ENCODE peak calls at places on chromosomes 7 and 10, in four cellular contexts. One of them, this sample, is unnamed.

GRCh38 chr7:18993933-18994668 is 123.3 kb downstream of the TWIST1 start:
- DNase-seq in substantia nigra: no peak
- DNase-seq in NCI-H1417: no peak
- DNase-seq in adrenal gland: no peak
- DNase-seq in this sample: no peak

GRCh38 chr10:99394256-99394655 is 36.2 kb downstream of the GOT1 start:
- DNase-seq in adrenal gland: no peak
- DNase-seq in substantia nigra: no peak
- DNase-seq in NCI-H1417: no peak
- DNase-seq in this sample: peak

GRCh38 chr7:116441534-116441933 is 58.0 kb upstream of the CAV2 start:
- DNase-seq in NCI-H1417: no peak
- DNase-seq in adrenal gland: no peak
- DNase-seq in substantia nigra: no peak
- DNase-seq in this sample: no peak

GRCh38 chr7:84060000-84060399 is 134.6 kb downstream of the SEMA3A start:
- DNase-seq in substantia nigra: no peak
- DNase-seq in NCI-H1417: no peak
- DNase-seq in adrenal gland: no peak
- DNase-seq in this sample: no peak

GRCh38 chr10:26946103-26946907 is 85.5 kb upstream of the ABI1 start:
- DNase-seq in NCI-H1417: peak
- DNase-seq in adrenal gland: no peak
- DNase-seq in substantia nigra: no peak
- DNase-seq in this sample: no peak

GRCh38 chr10:19570991-19571390 is 245.2 kb upstream of the PLXDC2 start:
- DNase-seq in substantia nigra: no peak
- DNase-seq in NCI-H1417: no peak
- DNase-seq in adrenal gland: no peak
- DNase-seq in this sample: no peak

GRCh38 chr10:34433241-34434076 is 381.6 kb downstream of the PARD3 start:
- DNase-seq in substantia nigra: no peak
- DNase-seq in adrenal gland: no peak
- DNase-seq in NCI-H1417: no peak
- DNase-seq in this sample: no peak

GRCh38 chr10:127926455-127926854 is 19.6 kb downstream of the PTPRE start:
- DNase-seq in NCI-H1417: no peak
- DNase-seq in adrenal gland: peak
- DNase-seq in substantia nigra: no peak
- DNase-seq in this sample: no peak

GRCh38 chr7:147199868-147200267 is 1083.3 kb downstream of the CNTNAP2 start:
- DNase-seq in adrenal gland: no peak
- DNase-seq in substantia nigra: no peak
- DNase-seq in NCI-H1417: no peak
- DNase-seq in this sample: no peak

GRCh38 chr10:43339136-43339535 is 32.3 kb upstream of the FXYD4 start:
- DNase-seq in substantia nigra: no peak
- DNase-seq in NCI-H1417: no peak
- DNase-seq in adrenal gland: no peak
- DNase-seq in this sample: no peak

GRCh38 chr10:58578366-58578765 is 65.7 kb downstream of the BICC1 start:
- DNase-seq in substantia nigra: no peak
- DNase-seq in adrenal gland: no peak
- DNase-seq in NCI-H1417: no peak
- DNase-seq in this sample: no peak

GRCh38 chr7:106891545-106892410 is 26.7 kb downstream of the PIK3CG start:
- DNase-seq in adrenal gland: no peak
- DNase-seq in substantia nigra: no peak
- DNase-seq in NCI-H1417: no peak
- DNase-seq in this sample: peak

GRCh38 chr7:74025146-74025545 is 2.8 kb upstream of the ELN start:
- DNase-seq in substantia nigra: no peak
- DNase-seq in adrenal gland: no peak
- DNase-seq in NCI-H1417: no peak
- DNase-seq in this sample: no peak

GRCh38 chr7:44163591-44163990 is 22.5 kb upstream of the MYL7 start:
- DNase-seq in NCI-H1417: no peak
- DNase-seq in substantia nigra: no peak
- DNase-seq in adrenal gland: no peak
- DNase-seq in this sample: no peak

GRCh38 chr7:132546366-132547145 is 29.7 kb downstream of the PLXNA4 start:
- DNase-seq in adrenal gland: no peak
- DNase-seq in NCI-H1417: no peak
- DNase-seq in substantia nigra: no peak
- DNase-seq in this sample: no peak

GRCh38 chr7:35253680-35254495 is at the start of gene TBX20:
- DNase-seq in NCI-H1417: peak
- DNase-seq in adrenal gland: peak
- DNase-seq in substantia nigra: no peak
- DNase-seq in this sample: no peak

GRCh38 chr10:59134302-59134701 is 42.1 kb upstream of the PHYHIPL start:
- DNase-seq in adrenal gland: no peak
- DNase-seq in NCI-H1417: no peak
- DNase-seq in substantia nigra: no peak
- DNase-seq in this sample: no peak

GRCh38 chr7:103902917-103903316 is 86.5 kb downstream of the RELN start:
- DNase-seq in substantia nigra: no peak
- DNase-seq in NCI-H1417: no peak
- DNase-seq in adrenal gland: no peak
- DNase-seq in this sample: no peak

GRCh38 chr7:41977165-41977651 is 259.8 kb downstream of the GLI3 start:
- DNase-seq in NCI-H1417: no peak
- DNase-seq in substantia nigra: peak
- DNase-seq in adrenal gland: peak
- DNase-seq in this sample: peak

GRCh38 chr7:35647171-35647574 is 47.8 kb downstream of the HERPUD2 start:
- DNase-seq in adrenal gland: peak
- DNase-seq in NCI-H1417: peak
- DNase-seq in substantia nigra: no peak
- DNase-seq in this sample: peak

GRCh38 chr10:29130190-29130673 is 158.6 kb upstream of the LYZL1 start:
- DNase-seq in adrenal gland: peak
- DNase-seq in NCI-H1417: no peak
- DNase-seq in substantia nigra: no peak
- DNase-seq in this sample: peak

GRCh38 chr7:74412603-74413002 is 41.1 kb upstream of the GTF2IRD1 start:
- DNase-seq in substantia nigra: no peak
- DNase-seq in NCI-H1417: no peak
- DNase-seq in adrenal gland: no peak
- DNase-seq in this sample: no peak

GRCh38 chr7:134353411-134353810 is 36.7 kb upstream of the SLC35B4 start:
- DNase-seq in NCI-H1417: no peak
- DNase-seq in substantia nigra: no peak
- DNase-seq in adrenal gland: no peak
- DNase-seq in this sample: no peak

GRCh38 chr7:3722396-3722846 is 421.4 kb downstream of the SDK1 start:
- DNase-seq in NCI-H1417: peak
- DNase-seq in substantia nigra: peak
- DNase-seq in adrenal gland: no peak
- DNase-seq in this sample: no peak

GRCh38 chr7:54877683-54878082 is 118.7 kb upstream of the SEC61G start:
- DNase-seq in adrenal gland: peak
- DNase-seq in NCI-H1417: no peak
- DNase-seq in substantia nigra: no peak
- DNase-seq in this sample: no peak

GRCh38 chr7:94580601-94581000 is 71.0 kb downstream of the CASD1 start:
- DNase-seq in NCI-H1417: no peak
- DNase-seq in adrenal gland: no peak
- DNase-seq in substantia nigra: no peak
- DNase-seq in this sample: no peak

GRCh38 chr7:94511763-94512162 is 2.2 kb downstream of the CASD1 start:
- DNase-seq in substantia nigra: no peak
- DNase-seq in NCI-H1417: no peak
- DNase-seq in adrenal gland: no peak
- DNase-seq in this sample: no peak

GRCh38 chr10:74955796-74956195 is 129.4 kb downstream of the KAT6B start:
- DNase-seq in substantia nigra: no peak
- DNase-seq in adrenal gland: no peak
- DNase-seq in NCI-H1417: no peak
- DNase-seq in this sample: no peak

GRCh38 chr7:98056580-98056979 is 50.1 kb upstream of the LMTK2 start:
- DNase-seq in substantia nigra: no peak
- DNase-seq in adrenal gland: no peak
- DNase-seq in NCI-H1417: no peak
- DNase-seq in this sample: no peak

GRCh38 chr10:79026341-79026761 is 42.4 kb upstream of the ZMIZ1 start:
- DNase-seq in adrenal gland: no peak
- DNase-seq in NCI-H1417: no peak
- DNase-seq in substantia nigra: no peak
- DNase-seq in this sample: no peak